ENCODE peak calls at places on chromosomes 1 and 21, in eight cellular contexts. E is right lobe of liver; J is SK-N-MC; P is HCT116; X is lower lobe of right lung; N is CD4-positive, alpha-beta memory T cell; K is GM23248; G is tibial artery. Q is an unnamed sample. For H3K9me3, the result is how much of the 10 kb centered on the place peaks cover.

GRCh38 chr1:198556969-198557368 is 16.5 kb upstream of the ATP6V1G3 start:
- DNase-seq in E (no peak), J (no peak), P (no peak), X (peak), N (peak), K (peak), G (peak), Q (no peak)

GRCh38 chr21:15036189-15036588 is 28.6 kb downstream of the NRIP1 start:
- DNase-seq in E (no peak), J (no peak), P (no peak), X (no peak), N (no peak), K (no peak), G (no peak), Q (no peak)

GRCh38 chr1:178694923-178695525 is 30.0 kb upstream of the RALGPS2 start:
- DNase-seq in E (no peak), J (no peak), P (no peak), X (no peak), N (no peak), K (no peak), G (no peak), Q (no peak)

GRCh38 chr1:243234978-243235657 is 20.0 kb downstream of the CEP170 start:
- DNase-seq in E (no peak), J (no peak), P (no peak), X (no peak), N (no peak), K (peak), G (no peak), Q (no peak)

GRCh38 chr1:40890771-40891170 is 28.6 kb upstream of the CITED4 start:
- DNase-seq in E (no peak), J (no peak), P (no peak), X (no peak), N (no peak), K (no peak), G (no peak), Q (no peak)

GRCh38 chr1:244393604-244394176 is 58.0 kb downstream of the ADSS2 start:
- DNase-seq in E (no peak), J (no peak), P (no peak), X (no peak), N (no peak), K (no peak), G (no peak), Q (no peak)

GRCh38 chr1:12398135-12398450 is 168.3 kb downstream of the VPS13D start:
- DNase-seq in E (no peak), J (no peak), P (no peak), X (no peak), N (no peak), K (no peak), G (no peak), Q (no peak)

GRCh38 chr1:236516929-236517704 is 6.7 kb upstream of the LGALS8 start:
- DNase-seq in E (no peak), J (peak), P (no peak), X (no peak), N (peak), K (peak), G (no peak), Q (peak)

GRCh38 chr1:17883662-17884395 is 128.7 kb downstream of the ACTL8 start:
- DNase-seq in E (no peak), J (no peak), P (no peak), X (no peak), N (no peak), K (no peak), G (no peak), Q (no peak)

GRCh38 chr1:91836307-91837056 is 49.5 kb downstream of the TGFBR3 start:
- DNase-seq in E (no peak), J (no peak), P (no peak), X (no peak), N (no peak), K (no peak), G (no peak), Q (no peak)

GRCh38 chr1:222073307-222073995 is 331.6 kb upstream of the DUSP10 start:
- DNase-seq in E (no peak), J (no peak), P (no peak), X (no peak), N (no peak), K (peak), G (no peak), Q (no peak)

DNA sequence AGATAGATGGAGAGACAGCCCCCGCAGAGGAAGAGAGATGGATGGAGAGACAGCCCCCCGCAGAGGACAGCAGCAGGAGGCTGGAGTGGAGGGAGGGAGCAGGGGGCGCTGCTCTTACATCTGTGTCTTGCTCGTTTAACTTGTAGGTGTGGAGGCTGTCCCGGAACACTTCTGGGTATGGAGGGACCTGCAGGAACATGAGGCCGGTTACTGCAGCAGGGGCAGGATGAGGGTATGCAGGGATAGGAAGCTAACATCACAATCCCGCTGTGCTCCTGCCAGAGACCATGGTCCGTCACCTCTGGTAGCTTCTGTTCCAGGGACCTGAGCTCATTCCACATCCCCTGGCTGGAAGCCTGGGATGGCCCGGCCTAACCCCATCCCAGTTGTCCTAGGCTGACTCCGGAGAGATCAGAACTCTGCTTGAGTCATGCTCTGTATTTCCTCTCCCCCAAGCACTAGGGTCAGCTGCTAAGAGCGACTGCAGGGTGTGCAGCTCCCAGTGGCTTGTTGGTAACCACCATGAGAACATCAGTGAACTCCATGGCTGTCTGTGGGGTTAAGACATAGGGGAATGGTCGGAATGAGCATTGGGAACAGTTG is 36.7 kb upstream of the GOLT1A start:
- DNase-seq in E (no peak), J (no peak), P (no peak), X (no peak), N (no peak), K (no peak), G (no peak), Q (no peak)
- H3K9me3 ChIP-seq in E (under half), J (under half), P (under half), X (under half), N (under half), K (under half), G (under half), Q (under half)

GRCh38 chr1:46300673-46301405 is 2.6 kb downstream of the LRRC41 start:
- DNase-seq in E (no peak), J (no peak), P (no peak), X (no peak), N (no peak), K (peak), G (no peak), Q (no peak)
- H3K4me3 ChIP-seq in E (peak), J (peak), P (peak), X (peak), N (peak), K (peak), G (peak), Q (peak)

DNA sequence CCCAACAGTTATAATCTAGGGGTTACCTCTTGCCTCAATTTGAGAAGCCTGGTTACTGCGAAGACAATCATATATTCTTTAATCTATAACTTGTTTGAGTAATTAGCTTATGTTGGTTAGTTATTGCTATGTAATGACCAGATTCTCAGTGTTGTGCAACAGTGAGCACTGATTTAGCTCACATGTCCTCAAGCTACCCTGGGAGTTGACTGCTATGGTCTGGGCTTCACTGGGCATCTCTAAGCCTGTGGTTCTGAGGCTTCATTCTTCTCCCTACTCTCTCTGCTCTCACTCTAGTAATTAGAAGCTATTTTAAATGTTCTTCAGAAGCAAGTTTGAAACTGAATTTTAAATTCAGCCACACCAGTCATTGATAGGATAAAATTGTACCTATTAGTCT is 371.8 kb downstream of the PBX1 start:
- DNase-seq in E (no peak), J (no peak), P (no peak), X (no peak), N (no peak), K (no peak), G (no peak), Q (no peak)
- H3K9me3 ChIP-seq in E (under half), J (under half), P (under half), X (under half), N (under half), K (under half), G (under half), Q (under half)

DNA sequence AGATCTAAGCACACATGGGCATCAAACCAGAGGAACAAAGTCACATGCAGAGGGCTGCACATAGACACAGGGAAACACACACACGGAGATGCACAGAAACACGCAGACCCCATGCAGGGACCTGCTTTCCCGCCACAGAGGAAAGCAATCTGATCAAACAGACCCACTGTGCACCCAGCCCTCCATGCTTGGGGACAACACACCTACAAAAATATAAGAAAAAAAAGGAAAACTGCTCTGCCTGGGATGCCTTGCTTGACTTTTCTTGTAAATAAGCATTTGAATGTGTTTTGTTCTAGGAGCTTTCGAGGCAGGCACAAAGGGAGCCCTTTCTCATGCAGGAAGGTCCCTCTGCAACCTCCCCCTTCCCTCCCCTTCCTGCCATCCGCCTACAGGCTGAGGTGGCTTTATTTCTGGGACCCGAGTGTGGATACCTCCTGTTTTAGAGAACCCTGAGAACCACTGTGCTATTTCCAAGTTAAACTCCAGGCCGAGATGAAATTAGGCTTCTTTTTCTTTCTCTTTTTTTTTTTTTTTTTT is 3.5 kb upstream of the ICMT start:
- DNase-seq in E (no peak), J (no peak), P (no peak), X (no peak), N (no peak), K (no peak), G (no peak), Q (no peak)
- H3K4me3 ChIP-seq in E (no peak), J (no peak), P (no peak), X (no peak), N (no peak), K (no peak), G (no peak), Q (no peak)

GRCh38 chr1:152510503-152510902 is at the start of gene LCE5A:
- DNase-seq in E (no peak), J (no peak), P (no peak), X (no peak), N (no peak), K (no peak), G (no peak), Q (no peak)
- H3K9me3 ChIP-seq in E (under half), J (under half), P (under half), X (under half), N (under half), K (under half), G (under half), Q (under half)

DNA sequence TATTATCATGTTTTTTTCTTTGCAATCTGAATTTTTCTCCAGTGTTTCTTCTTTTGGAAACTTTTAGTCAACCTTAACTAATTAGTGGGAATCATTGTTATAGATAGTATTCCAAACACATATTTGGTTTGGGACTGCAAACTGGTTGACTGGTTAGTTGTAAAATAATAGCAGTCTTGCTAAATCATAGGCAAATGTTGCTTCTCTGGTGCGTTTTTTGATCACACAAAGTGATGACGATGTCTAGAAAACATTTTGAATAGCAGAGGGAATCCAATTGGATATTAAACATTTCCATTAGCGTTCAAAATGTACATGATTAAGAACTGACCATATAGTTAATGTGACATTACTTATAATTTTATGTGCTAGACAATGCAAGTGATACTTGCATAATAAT is 4.5 kb downstream of the DNAJB4 start:
- DNase-seq in E (no peak), J (no peak), P (no peak), X (no peak), N (no peak), K (no peak), G (no peak), Q (no peak)
- H3K4me3 ChIP-seq in E (no peak), J (peak), P (no peak), X (no peak), N (no peak), K (peak), G (peak), Q (peak)

GRCh38 chr1:152224093-152224492 is at the start of gene HRNR:
- DNase-seq in E (no peak), J (no peak), P (no peak), X (no peak), N (no peak), K (no peak), G (no peak), Q (no peak)

GRCh38 chr1:152220166-152221163 is 3.5 kb downstream of the HRNR start:
- DNase-seq in E (no peak), J (no peak), P (no peak), X (no peak), N (no peak), K (no peak), G (peak), Q (no peak)

DNA sequence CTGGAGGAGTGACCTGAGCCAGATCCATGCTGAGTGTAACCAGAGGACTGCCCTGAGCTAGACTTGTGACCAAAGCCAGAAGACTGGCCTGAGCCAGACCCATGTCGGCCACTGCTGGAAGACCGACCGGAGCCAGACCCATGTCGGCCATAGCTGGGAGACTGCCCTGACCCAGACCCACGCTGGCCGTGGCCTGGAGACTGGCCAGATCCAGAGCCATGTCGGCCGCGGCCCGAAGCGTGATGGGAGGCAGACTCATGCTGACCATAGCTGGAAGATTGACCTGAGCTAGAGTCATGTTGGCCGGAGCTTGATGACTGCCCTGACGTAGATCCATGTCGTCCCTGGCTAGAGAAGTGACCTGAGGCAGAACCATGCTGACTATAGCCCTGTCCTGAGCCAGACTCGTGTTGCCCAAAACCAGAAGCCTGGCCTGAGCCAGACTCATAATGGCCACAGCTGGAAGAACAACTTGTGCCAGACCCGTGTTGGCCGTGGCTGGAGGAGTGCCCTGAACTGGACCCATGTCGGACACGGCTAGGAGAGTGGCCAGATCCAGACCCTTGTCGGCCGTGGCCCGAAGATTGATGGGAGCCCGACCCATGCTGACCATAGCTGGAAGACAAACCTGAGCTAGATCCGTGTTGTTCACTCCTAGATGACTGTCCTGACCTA is 5.1 kb downstream of the HRNR start:
- DNase-seq in E (no peak), J (no peak), P (no peak), X (no peak), N (no peak), K (no peak), G (no peak), Q (no peak)
- H3K9me3 ChIP-seq in E (under half), J (under half), P (under half), X (under half), N (under half), K (under half), G (under half), Q (under half)

DNA sequence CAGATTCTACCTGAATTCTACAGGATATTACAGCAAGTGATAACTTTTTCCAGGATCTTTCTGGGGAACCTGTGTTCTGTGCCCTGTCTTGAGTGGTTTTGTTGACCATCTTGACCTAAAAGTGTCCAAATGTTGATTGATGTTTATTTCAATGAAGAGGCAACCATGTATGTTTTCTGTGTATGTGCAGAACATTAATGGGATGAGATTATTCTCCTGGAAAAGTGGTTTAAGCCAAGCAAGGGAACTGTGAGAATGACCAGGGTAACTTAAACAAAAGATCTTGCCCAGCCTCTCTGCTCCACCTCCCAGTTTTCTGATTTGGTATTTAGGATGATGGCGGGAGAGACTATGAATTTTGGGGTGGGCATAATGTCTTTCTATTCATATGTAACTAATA is 1.0 kb upstream of the SAMD13 start:
- DNase-seq in E (no peak), J (no peak), P (no peak), X (no peak), N (no peak), K (no peak), G (no peak), Q (no peak)
- H3K4me3 ChIP-seq in E (no peak), J (peak), P (no peak), X (no peak), N (no peak), K (peak), G (no peak), Q (no peak)

Q was measured in PC-9.